ENCODE peak calls at places on chromosomes 12 and 14, in six cellular contexts. T is activated CD4-positive, alpha-beta T cell treated with anti-CD3 and anti-CD28 coated beads for 36 hours; V is effector memory CD4-positive, alpha-beta T cell; L is ecto neural progenitor cell; G is C1 segment of cervical spinal cord; X is iris pigment epithelial cell. S is an unnamed sample.

GRCh38 chr14:32738206-32738871 is 200.3 kb upstream of the NPAS3 start:
- DNase-seq in G (no peak), X (no peak), T (no peak), V (no peak), L (no peak), S (no peak)

GRCh38 chr12:30694412-30694955 is 1.2 kb downstream of the IPO8 start:
- DNase-seq in T (peak; percentile 10), G (no peak), L (no peak), V (no peak), X (no peak), S (peak; percentile 55)

GRCh38 chr12:49030119-49030518 is 11.5 kb upstream of the PRKAG1 start:
- DNase-seq in X (no peak), L (no peak), V (no peak), G (no peak), T (no peak), S (no peak)

GRCh38 chr14:49971156-49972141 is 78.6 kb downstream of the ARF6 start:
- DNase-seq in L (no peak), T (peak; percentile 77), X (peak; percentile 56), G (no peak), V (peak; percentile 20), S (no peak)

GRCh38 chr14:99575043-99576023 is 28.7 kb downstream of the CCDC85C start:
- DNase-seq in G (no peak), L (no peak), X (no peak), V (no peak), T (no peak), S (no peak)

GRCh38 chr12:57793920-57794319 is 11.3 kb downstream of the TSFM start:
- DNase-seq in L (no peak), X (peak; percentile 93), V (no peak), G (no peak), T (no peak), S (no peak)

GRCh38 chr14:78983126-78983525 is 813.0 kb downstream of the NRXN3 start:
- DNase-seq in L (no peak), G (no peak), V (no peak), X (peak; percentile 32), T (no peak), S (no peak)

GRCh38 chr14:68140111-68140741 is 320.6 kb downstream of the RAD51B start:
- DNase-seq in T (no peak), L (no peak), V (no peak), G (no peak), X (peak; percentile 97), S (peak; percentile 50)

GRCh38 chr12:71166280-71166679 is 8.5 kb upstream of the TSPAN8 start:
- DNase-seq in X (no peak), L (no peak), T (no peak), V (no peak), G (no peak), S (no peak)

GRCh38 chr12:27821259-27821973 is 41.4 kb upstream of the MANSC4 start:
- DNase-seq in T (peak; percentile 38), X (peak; percentile 89), L (peak; percentile 57), G (no peak), V (peak; percentile 3), S (peak; percentile 78)

GRCh38 chr12:25655702-25656101 is 102.6 kb upstream of the LMNTD1 start:
- DNase-seq in L (peak; percentile 53), G (no peak), X (no peak), V (no peak), T (no peak), S (no peak)

GRCh38 chr12:54571166-54571856 is 17.1 kb downstream of the PPP1R1A start:
- DNase-seq in V (no peak), T (no peak), X (no peak), G (no peak), L (peak; percentile 69), S (peak; percentile 72)

GRCh38 chr14:97719931-97720330 is 922.7 kb downstream of the VRK1 start:
- DNase-seq in L (no peak), G (no peak), T (peak; percentile 59), V (peak; percentile 24), X (no peak), S (no peak)

GRCh38 chr12:3658327-3659163 is 94.4 kb downstream of the CRACR2A start:
- DNase-seq in T (peak; percentile 63), X (peak; percentile 54), G (no peak), L (peak; percentile 76), V (peak; percentile 4), S (peak; percentile 92)

GRCh38 chr12:120677765-120678473 is 9.0 kb upstream of the MLEC start:
- DNase-seq in G (no peak), T (peak; percentile 47), V (no peak), L (no peak), X (peak; percentile 57), S (no peak)

GRCh38 chr12:32074432-32074831 is 32.2 kb upstream of the BICD1 start:
- DNase-seq in T (no peak), V (no peak), G (no peak), L (no peak), X (no peak), S (no peak)

GRCh38 chr12:109717390-109718357 is 4.0 kb downstream of the FAM222A start:
- DNase-seq in L (no peak), T (no peak), G (no peak), V (no peak), X (no peak), S (no peak)

GRCh38 chr12:124938606-124939427 is 24.4 kb upstream of the UBC start:
- DNase-seq in G (no peak), V (peak; percentile 50), L (peak; percentile 75), T (peak; percentile 80), X (peak; percentile 93), S (peak; percentile 86)

GRCh38 chr14:68468437-68469207 is 324.2 kb downstream of the ZFP36L1 start:
- DNase-seq in X (peak; percentile 91), L (no peak), G (no peak), V (no peak), T (peak; percentile 59), S (no peak)

GRCh38 chr12:58648151-58648550 is 272.2 kb downstream of the LRIG3 start:
- DNase-seq in V (no peak), X (no peak), T (no peak), L (no peak), G (no peak), S (no peak)

GRCh38 chr14:97970222-97970621 is 1173.0 kb downstream of the VRK1 start:
- DNase-seq in V (no peak), G (no peak), X (no peak), T (no peak), L (no peak), S (no peak)

GRCh38 chr12:32230607-32230982 is 123.9 kb downstream of the BICD1 start:
- DNase-seq in T (no peak), X (no peak), G (no peak), V (no peak), L (no peak), S (peak; percentile 62)

GRCh38 chr14:61752626-61753025 is 9.6 kb upstream of the SNAPC1 start:
- DNase-seq in L (no peak), G (no peak), V (no peak), X (peak; percentile 71), T (no peak), S (no peak)

GRCh38 chr14:68168460-68169109 is 349.0 kb downstream of the RAD51B start:
- DNase-seq in X (no peak), T (no peak), L (no peak), V (no peak), G (no peak), S (no peak)

GRCh38 chr12:123958462-123958861 is 14.2 kb downstream of the CCDC92 start:
- DNase-seq in L (peak; percentile 39), X (no peak), G (no peak), T (no peak), V (no peak), S (no peak)

GRCh38 chr12:47346251-47347019 is 266.7 kb upstream of the AMIGO2 start:
- DNase-seq in L (no peak), V (no peak), X (no peak), G (no peak), T (no peak), S (no peak)

S was measured in endodermal cell.